ENCODE peak calls at places on chromosome 5, in nine cellular contexts. T is epithelial cell of esophagus, N is nephron progenitor cell, W is esophagus squamous epithelium, I is PC-9, V is prostate gland, D is GM12865, P is NB4, R is spleen. H is an unnamed sample.

GRCh38 chr5:32500206-32500605 is 55.7 kb upstream of the ZFR start:
- DNase-seq in R (no peak), N (no peak), T (no peak), W (no peak), P (no peak), V (no peak), I (no peak), D (no peak), H (no peak)

GRCh38 chr5:72818866-72819534 is 2.5 kb downstream of the TNPO1 start:
- DNase-seq in R (peak), I (peak), N (peak), V (peak), D (peak), P (peak), T (peak), W (no peak), H (peak)

GRCh38 chr5:13632676-13633075 is 311.8 kb downstream of the DNAH5 start:
- DNase-seq in N (no peak), I (peak), V (no peak), R (no peak), D (no peak), P (no peak), T (peak), W (no peak), H (peak)

GRCh38 chr5:77946381-77947050 is 170.4 kb upstream of the TBCA start:
- DNase-seq in D (no peak), T (no peak), R (no peak), P (no peak), N (no peak), I (no peak), V (no peak), W (no peak), H (no peak)

GRCh38 chr5:130964238-130965192 is 200.5 kb downstream of the HINT1 start:
- DNase-seq in I (no peak), N (no peak), R (no peak), D (no peak), V (no peak), W (no peak), T (peak), P (no peak), H (no peak)

GRCh38 chr5:136799806-136800372 is 434.5 kb upstream of the TRPC7 start:
- DNase-seq in N (no peak), W (no peak), I (no peak), T (peak), R (no peak), D (no peak), P (no peak), V (no peak), H (no peak)

GRCh38 chr5:169384661-169385060 is 83.7 kb upstream of the SLIT3 start:
- DNase-seq in P (no peak), D (no peak), N (peak), V (no peak), T (no peak), I (no peak), W (no peak), R (no peak), H (no peak)

GRCh38 chr5:110757118-110757729 is 18.4 kb downstream of the SLC25A46 start:
- DNase-seq in W (no peak), N (peak), T (peak), R (no peak), D (peak), I (peak), P (peak), V (no peak), H (peak)

GRCh38 chr5:36726317-36726716 is 119.9 kb downstream of the SLC1A3 start:
- DNase-seq in R (no peak), I (no peak), W (no peak), N (no peak), P (no peak), T (no peak), D (no peak), V (no peak), H (no peak)

GRCh38 chr5:94751456-94751855 is 133.0 kb downstream of the SLF1 start:
- DNase-seq in W (no peak), T (peak), N (no peak), P (no peak), V (no peak), D (no peak), R (no peak), I (no peak), H (no peak)

GRCh38 chr5:69502375-69503143 is 10.0 kb downstream of the OCLN start:
- DNase-seq in R (no peak), T (peak), P (no peak), D (peak), I (peak), N (no peak), W (no peak), V (no peak), H (peak)

GRCh38 chr5:181188700-181189362 is 16.2 kb downstream of the TRIM7 start:
- DNase-seq in N (peak), W (no peak), P (peak), D (peak), V (peak), I (peak), T (peak), R (peak), H (peak)

GRCh38 chr5:132074772-132075718 is 1.5 kb downstream of the CSF2 start:
- DNase-seq in W (no peak), P (no peak), N (no peak), I (no peak), V (no peak), D (no peak), R (no peak), T (peak), H (peak)

GRCh38 chr5:144487761-144488160 is 317.1 kb downstream of the KCTD16 start:
- DNase-seq in P (no peak), T (no peak), N (no peak), W (no peak), I (no peak), V (no peak), R (no peak), D (no peak), H (no peak)

GRCh38 chr5:57988808-57989207 is 471.1 kb downstream of the PLK2 start:
- DNase-seq in W (no peak), I (no peak), P (no peak), N (no peak), R (no peak), D (no peak), T (no peak), V (no peak), H (no peak)

GRCh38 chr5:77337716-77338115 is 127.2 kb downstream of the PDE8B start:
- DNase-seq in W (no peak), V (no peak), R (no peak), T (no peak), P (no peak), D (no peak), N (peak), I (no peak), H (no peak)

GRCh38 chr5:38640012-38640395 is 83.6 kb upstream of the LIFR start:
- DNase-seq in D (no peak), N (no peak), I (no peak), P (no peak), T (peak), R (no peak), V (no peak), W (no peak), H (peak)

GRCh38 chr5:159310492-159310891 is 19.8 kb downstream of the IL12B start:
- DNase-seq in V (peak), P (no peak), D (peak), I (no peak), W (peak), N (peak), T (peak), R (peak), H (peak)

GRCh38 chr5:67960939-67961338 is 254.6 kb upstream of the PIK3R1 start:
- DNase-seq in V (no peak), T (peak), P (no peak), D (no peak), W (no peak), I (no peak), R (no peak), N (no peak), H (peak)

GRCh38 chr5:52999357-52999949 is 10.3 kb downstream of the ITGA2 start:
- DNase-seq in R (no peak), I (no peak), P (no peak), D (no peak), T (peak), N (no peak), V (no peak), W (no peak), H (no peak)

GRCh38 chr5:35920890-35921289 is 17.5 kb downstream of the CAPSL start:
- DNase-seq in T (no peak), V (no peak), W (no peak), P (no peak), N (peak), I (no peak), D (no peak), R (peak), H (no peak)

GRCh38 chr5:58967597-58968281 is 384.9 kb downstream of the RAB3C start:
- DNase-seq in P (no peak), I (no peak), T (no peak), D (no peak), V (no peak), N (no peak), W (no peak), R (no peak), H (no peak)

GRCh38 chr5:168042284-168043080 is 249.0 kb upstream of the WWC1 start:
- DNase-seq in I (no peak), R (no peak), N (no peak), V (no peak), T (no peak), D (no peak), P (no peak), W (no peak), H (no peak)

GRCh38 chr5:36373527-36374086 is 71.9 kb upstream of the RANBP3L start:
- DNase-seq in V (peak), T (peak), P (peak), W (no peak), R (no peak), D (no peak), I (peak), N (no peak), H (peak)

GRCh38 chr5:138334867-138335447 is 3.1 kb upstream of the FAM53C start:
- DNase-seq in P (no peak), D (no peak), V (no peak), R (no peak), N (no peak), W (no peak), T (peak), I (peak), H (peak)

GRCh38 chr5:17156463-17156862 is 61.0 kb upstream of the BASP1 start:
- DNase-seq in D (no peak), I (no peak), P (no peak), W (no peak), N (no peak), T (peak), R (no peak), V (no peak), H (peak)

GRCh38 chr5:34916518-34916917 is 1.0 kb downstream of the BRIX1 start:
- DNase-seq in D (no peak), I (no peak), T (no peak), N (no peak), V (no peak), P (no peak), R (no peak), W (no peak), H (no peak)

GRCh38 chr5:78490709-78491485 is 130.5 kb downstream of the SCAMP1 start:
- DNase-seq in T (peak), W (no peak), V (no peak), D (no peak), N (no peak), I (peak), P (no peak), R (no peak), H (no peak)

GRCh38 chr5:167725741-167726140 is 565.7 kb upstream of the WWC1 start:
- DNase-seq in N (no peak), W (no peak), P (no peak), D (no peak), V (no peak), I (no peak), R (no peak), T (no peak), H (no peak)

GRCh38 chr5:26482817-26483375 is 555.5 kb downstream of the CDH9 start:
- DNase-seq in R (no peak), W (no peak), N (peak), D (peak), T (peak), P (peak), I (no peak), V (no peak), H (peak)

GRCh38 chr5:151615431-151615830 is 24.3 kb upstream of the FAT2 start:
- DNase-seq in P (no peak), I (peak), W (no peak), V (no peak), T (peak), N (no peak), D (peak), R (no peak), H (peak)

GRCh38 chr5:116135344-116135743 is 50.5 kb downstream of the COMMD10 start:
- DNase-seq in N (no peak), V (no peak), I (no peak), P (peak), W (no peak), T (no peak), D (peak), R (no peak), H (no peak)

DNA sequence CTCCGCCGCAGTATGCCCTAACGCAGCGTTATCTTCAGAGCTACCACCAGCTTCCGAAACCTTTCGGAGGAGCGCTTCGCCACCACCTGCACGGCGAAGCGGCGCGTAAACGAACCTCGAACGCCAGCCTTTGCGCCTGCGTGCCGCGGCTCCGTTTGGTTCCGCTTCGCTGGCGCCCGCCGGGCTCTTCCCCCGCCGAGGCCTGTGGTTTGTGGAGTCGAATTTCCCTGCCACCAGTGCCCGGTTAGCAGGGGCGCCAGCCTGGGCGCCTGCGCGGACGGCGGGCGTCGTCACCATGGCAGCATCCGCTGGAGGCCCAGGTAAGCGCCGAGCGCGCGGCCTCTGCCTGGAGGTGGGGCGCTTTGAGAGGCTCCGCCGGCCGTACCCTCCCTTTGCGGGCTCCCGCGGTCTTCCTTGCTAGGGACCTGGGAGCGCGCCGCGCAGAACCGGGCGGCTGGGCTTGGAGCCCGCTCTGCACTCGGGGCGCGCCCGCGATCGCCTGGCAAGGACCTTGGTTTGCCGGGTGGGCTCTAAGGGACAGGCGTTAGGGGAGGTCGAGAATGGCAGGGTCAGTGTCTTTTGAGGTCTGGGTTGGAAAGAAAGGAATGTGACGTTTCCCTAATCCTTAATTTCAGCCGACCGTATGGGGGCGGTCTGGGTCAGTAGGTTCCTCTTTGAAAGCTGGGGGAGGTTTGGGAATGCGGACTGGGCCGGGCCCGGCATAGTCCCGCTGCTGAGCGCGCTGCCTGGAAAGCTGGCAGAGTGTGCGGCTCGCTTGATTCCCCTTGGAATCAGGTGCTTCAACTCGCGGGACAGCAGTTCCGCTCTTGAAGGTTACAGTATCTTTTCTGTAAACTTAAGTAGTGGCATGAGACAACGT is at the start of gene FAM151B:
- DNase-seq in P (peak), D (peak), I (peak), R (peak), W (peak), V (peak), T (peak), N (peak), H (peak)
- TF ChIP-seq CTCF in P (no peak), D (no peak), I (peak), R (no peak), W (peak), V (no peak), T (no peak), N (no peak), H (peak)

GRCh38 chr5:96881511-96882115 is 5.3 kb downstream of the ERAP2 start:
- DNase-seq in R (no peak), N (no peak), T (peak), I (peak), P (peak), W (no peak), D (no peak), V (no peak), H (peak)
- TF ChIP-seq CTCF in R (no peak), N (no peak), T (no peak), I (no peak), P (no peak), W (no peak), D (no peak), V (no peak), H (no peak)

DNA sequence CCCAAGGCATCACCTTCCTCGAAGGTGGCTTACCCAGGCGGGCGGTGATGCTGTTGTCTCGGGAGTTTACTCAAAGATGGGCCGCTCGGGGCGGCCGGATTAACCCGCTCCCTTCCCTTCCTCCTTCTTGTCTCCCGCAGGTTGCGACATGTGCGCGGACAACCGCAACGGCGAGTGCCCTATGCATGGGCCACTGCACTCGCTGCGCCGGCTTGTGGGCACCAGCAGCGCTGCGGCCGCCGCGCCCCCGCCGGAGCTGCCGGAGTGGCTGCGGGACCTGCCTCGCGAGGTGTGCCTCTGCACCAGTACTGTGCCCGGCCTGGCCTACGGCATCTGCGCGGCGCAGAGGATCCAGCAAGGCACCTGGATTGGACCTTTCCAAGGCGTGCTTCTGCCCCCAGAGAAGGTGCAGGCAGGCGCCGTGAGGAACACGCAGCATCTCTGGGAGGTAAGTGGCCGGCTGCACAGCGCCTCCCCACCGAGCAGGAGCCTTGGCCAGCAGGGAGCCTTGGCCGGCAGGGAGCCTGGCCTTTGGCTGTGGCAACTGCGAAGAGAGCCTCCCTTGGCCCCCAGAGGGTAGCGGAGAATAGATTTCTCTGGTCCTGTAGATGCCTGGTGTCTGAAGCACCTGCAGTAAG is 10.6 kb downstream of the PRDM6 start:
- DNase-seq in V (no peak), N (peak), T (no peak), W (no peak), I (no peak), D (no peak), R (no peak), P (peak), H (peak)
- TF ChIP-seq CTCF in V (no peak), N (peak), T (no peak), W (no peak), I (no peak), D (no peak), R (no peak), P (peak), H (no peak)

DNA sequence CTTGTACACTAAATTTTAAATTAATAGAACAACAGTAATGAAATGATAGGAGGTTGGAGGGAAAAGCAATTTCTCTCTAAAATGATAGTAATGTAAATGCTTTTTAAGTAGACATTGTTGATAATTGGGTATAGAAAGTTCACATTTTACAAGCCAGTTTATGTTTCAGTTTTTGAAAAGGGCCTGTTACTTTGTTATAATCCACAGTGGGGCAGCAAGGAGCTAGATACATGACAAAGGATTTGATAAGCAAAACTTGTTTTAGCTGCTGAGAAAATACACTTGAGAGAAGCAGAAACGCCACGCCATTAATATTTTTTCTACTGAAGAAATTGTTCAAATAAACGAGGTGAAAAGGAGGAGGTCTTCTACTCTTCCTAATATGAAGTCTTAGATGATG is 30.2 kb downstream of the SREK1 start:
- DNase-seq in T (peak), P (peak), W (no peak), R (no peak), N (no peak), D (peak), I (no peak), V (no peak), H (peak)
- TF ChIP-seq CTCF in T (peak), P (peak), W (no peak), R (no peak), N (peak), D (peak), I (peak), V (peak), H (peak)

GRCh38 chr5:112534564-112534963 is 115.5 kb upstream of the EPB41L4A start:
- DNase-seq in V (no peak), R (no peak), D (no peak), P (no peak), T (no peak), N (no peak), W (no peak), I (no peak), H (no peak)
- TF ChIP-seq CTCF in V (no peak), R (no peak), D (no peak), P (no peak), T (no peak), N (no peak), W (no peak), I (no peak), H (no peak)

DNA sequence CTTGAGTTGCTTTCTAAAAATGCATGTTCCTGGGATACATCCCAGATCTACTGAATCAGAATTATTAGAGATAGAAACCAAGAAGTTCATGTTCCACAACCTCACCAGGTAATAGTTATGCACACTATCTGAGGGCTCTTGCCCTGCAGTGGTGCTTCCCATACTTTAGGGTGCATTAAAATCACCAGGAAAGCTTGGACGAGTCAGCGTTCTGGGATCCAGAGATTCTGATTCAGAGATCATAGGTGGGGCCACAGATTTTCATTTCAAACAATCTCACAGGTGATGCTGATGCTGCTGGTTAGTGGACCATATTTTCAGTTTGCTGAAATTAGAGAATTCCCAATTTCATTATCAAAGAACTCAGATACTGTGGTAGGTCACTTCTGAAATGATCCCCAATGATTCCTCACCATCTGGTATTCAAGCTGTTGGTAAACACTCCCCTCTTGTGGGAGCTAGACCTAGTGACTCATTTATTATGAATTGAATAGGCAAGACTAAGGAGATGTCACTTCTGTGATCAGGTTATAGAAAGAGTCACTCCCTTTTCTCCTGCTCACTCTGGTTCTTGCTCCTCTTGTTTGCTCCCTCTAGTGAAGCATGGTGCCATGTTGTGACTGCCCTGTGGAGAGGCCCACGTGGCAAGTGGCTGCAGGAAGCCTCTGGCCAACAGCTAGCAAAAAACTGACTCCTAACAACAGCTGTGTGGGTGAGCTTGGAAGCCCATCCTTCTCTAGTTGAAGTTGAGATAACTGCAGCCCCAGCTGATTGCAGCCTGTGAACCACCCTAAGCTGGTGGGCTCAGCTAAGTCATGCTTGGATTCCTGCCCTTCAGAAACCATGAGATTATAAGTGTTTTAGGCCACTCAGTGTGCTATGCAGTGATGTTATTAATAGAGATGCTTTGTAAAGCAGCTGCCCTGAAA is 59.8 kb downstream of the SH3TC2 start:
- DNase-seq in D (no peak), W (no peak), V (no peak), P (no peak), R (no peak), I (peak), N (no peak), T (peak), H (peak)
- TF ChIP-seq CTCF in D (no peak), W (no peak), V (no peak), P (no peak), R (no peak), I (peak), N (no peak), T (peak), H (peak)